ENCODE peak calls at places on chromosomes 3 and 15, in four cellular contexts. One of them, this sample, is unnamed.

GRCh38 chr3:51396401-51396800 is 5.3 kb downstream of the RBM15B start:
- DNase-seq in CD8-positive, alpha-beta memory T cell: no peak
- DNase-seq in foreskin fibroblast: no peak
- DNase-seq in choroid plexus epithelial cell: no peak
- DNase-seq in this sample: no peak

GRCh38 chr15:91853968-91854943 is 748 bp downstream of the SLCO3A1 start:
- DNase-seq in CD8-positive, alpha-beta memory T cell: peak
- DNase-seq in foreskin fibroblast: peak
- DNase-seq in choroid plexus epithelial cell: no peak
- DNase-seq in this sample: no peak

GRCh38 chr3:12345141-12345561 is 56.3 kb downstream of the PPARG start:
- DNase-seq in CD8-positive, alpha-beta memory T cell: no peak
- DNase-seq in foreskin fibroblast: peak
- DNase-seq in choroid plexus epithelial cell: peak
- DNase-seq in this sample: peak

GRCh38 chr3:33440328-33440577 is at the start of gene UBP1:
- DNase-seq in CD8-positive, alpha-beta memory T cell: no peak
- DNase-seq in foreskin fibroblast: no peak
- DNase-seq in choroid plexus epithelial cell: no peak
- DNase-seq in this sample: no peak

GRCh38 chr3:16258177-16258576 is 6.6 kb downstream of the DPH3 start:
- DNase-seq in CD8-positive, alpha-beta memory T cell: no peak
- DNase-seq in foreskin fibroblast: no peak
- DNase-seq in choroid plexus epithelial cell: no peak
- DNase-seq in this sample: no peak

GRCh38 chr3:157438371-157438735 is 1.7 kb downstream of the PTX3 start:
- DNase-seq in CD8-positive, alpha-beta memory T cell: no peak
- DNase-seq in foreskin fibroblast: no peak
- DNase-seq in choroid plexus epithelial cell: peak
- DNase-seq in this sample: no peak

GRCh38 chr3:20846792-20847191 is 660.8 kb upstream of the SGO1 start:
- DNase-seq in CD8-positive, alpha-beta memory T cell: no peak
- DNase-seq in foreskin fibroblast: no peak
- DNase-seq in choroid plexus epithelial cell: no peak
- DNase-seq in this sample: no peak

GRCh38 chr3:11807651-11808050 is 39.0 kb downstream of the TAMM41 start:
- DNase-seq in CD8-positive, alpha-beta memory T cell: no peak
- DNase-seq in foreskin fibroblast: peak
- DNase-seq in choroid plexus epithelial cell: no peak
- DNase-seq in this sample: peak

GRCh38 chr3:22172964-22173363 is 422.0 kb upstream of the ZNF385D start:
- DNase-seq in CD8-positive, alpha-beta memory T cell: no peak
- DNase-seq in foreskin fibroblast: no peak
- DNase-seq in choroid plexus epithelial cell: no peak
- DNase-seq in this sample: no peak

GRCh38 chr15:72179950-72180581 is 17.5 kb downstream of the GRAMD2A start:
- DNase-seq in CD8-positive, alpha-beta memory T cell: no peak
- DNase-seq in foreskin fibroblast: no peak
- DNase-seq in choroid plexus epithelial cell: no peak
- DNase-seq in this sample: no peak

GRCh38 chr3:109275702-109276293 is 40.5 kb downstream of the DPPA2 start:
- DNase-seq in CD8-positive, alpha-beta memory T cell: no peak
- DNase-seq in foreskin fibroblast: peak
- DNase-seq in choroid plexus epithelial cell: peak
- DNase-seq in this sample: no peak

GRCh38 chr3:73086071-73086494 is 24.6 kb downstream of the EBLN2 start:
- DNase-seq in CD8-positive, alpha-beta memory T cell: peak
- DNase-seq in foreskin fibroblast: peak
- DNase-seq in choroid plexus epithelial cell: peak
- DNase-seq in this sample: no peak

GRCh38 chr15:70328137-70329115 is 230.7 kb upstream of the TLE3 start:
- DNase-seq in CD8-positive, alpha-beta memory T cell: no peak
- DNase-seq in foreskin fibroblast: no peak
- DNase-seq in choroid plexus epithelial cell: peak
- DNase-seq in this sample: peak

GRCh38 chr3:155946178-155946577 is 75.7 kb downstream of the GMPS start:
- DNase-seq in CD8-positive, alpha-beta memory T cell: no peak
- DNase-seq in foreskin fibroblast: peak
- DNase-seq in choroid plexus epithelial cell: peak
- DNase-seq in this sample: peak

GRCh38 chr3:72907851-72908620 is 20.2 kb downstream of the GXYLT2 start:
- DNase-seq in CD8-positive, alpha-beta memory T cell: no peak
- DNase-seq in foreskin fibroblast: peak
- DNase-seq in choroid plexus epithelial cell: peak
- DNase-seq in this sample: peak

GRCh38 chr3:160616721-160617120 is 51.4 kb upstream of the KPNA4 start:
- DNase-seq in CD8-positive, alpha-beta memory T cell: no peak
- DNase-seq in foreskin fibroblast: peak
- DNase-seq in choroid plexus epithelial cell: peak
- DNase-seq in this sample: no peak

GRCh38 chr15:70507772-70508351 is 255.5 kb downstream of the UACA start:
- DNase-seq in CD8-positive, alpha-beta memory T cell: no peak
- DNase-seq in foreskin fibroblast: peak
- DNase-seq in choroid plexus epithelial cell: peak
- DNase-seq in this sample: no peak

GRCh38 chr15:98700501-98700900 is 52.2 kb downstream of the IGF1R start:
- DNase-seq in CD8-positive, alpha-beta memory T cell: no peak
- DNase-seq in foreskin fibroblast: no peak
- DNase-seq in choroid plexus epithelial cell: no peak
- DNase-seq in this sample: no peak

GRCh38 chr3:105647047-105647446 is 221.8 kb downstream of the CBLB start:
- DNase-seq in CD8-positive, alpha-beta memory T cell: no peak
- DNase-seq in foreskin fibroblast: peak
- DNase-seq in choroid plexus epithelial cell: peak
- DNase-seq in this sample: peak

GRCh38 chr3:45273681-45274515 is 47.8 kb upstream of the TMEM158 start:
- DNase-seq in CD8-positive, alpha-beta memory T cell: no peak
- DNase-seq in foreskin fibroblast: peak
- DNase-seq in choroid plexus epithelial cell: peak
- DNase-seq in this sample: peak

GRCh38 chr3:183244219-183244618 is 8.8 kb upstream of the B3GNT5 start:
- DNase-seq in CD8-positive, alpha-beta memory T cell: no peak
- DNase-seq in foreskin fibroblast: peak
- DNase-seq in choroid plexus epithelial cell: peak
- DNase-seq in this sample: no peak

GRCh38 chr3:75303676-75304075 is 360.5 kb upstream of the FRG2C start:
- DNase-seq in CD8-positive, alpha-beta memory T cell: no peak
- DNase-seq in foreskin fibroblast: no peak
- DNase-seq in choroid plexus epithelial cell: no peak
- DNase-seq in this sample: no peak

GRCh38 chr3:138367912-138368311 is 19.5 kb downstream of the MRAS start:
- DNase-seq in CD8-positive, alpha-beta memory T cell: no peak
- DNase-seq in foreskin fibroblast: peak
- DNase-seq in choroid plexus epithelial cell: peak
- DNase-seq in this sample: no peak

GRCh38 chr3:138078096-138078495 is 37.3 kb downstream of the DZIP1L start:
- DNase-seq in CD8-positive, alpha-beta memory T cell: no peak
- DNase-seq in foreskin fibroblast: peak
- DNase-seq in choroid plexus epithelial cell: peak
- DNase-seq in this sample: no peak

GRCh38 chr3:113890256-113890900 is 51.8 kb downstream of the GRAMD1C start:
- DNase-seq in CD8-positive, alpha-beta memory T cell: no peak
- DNase-seq in foreskin fibroblast: no peak
- DNase-seq in choroid plexus epithelial cell: no peak
- DNase-seq in this sample: no peak

GRCh38 chr15:28021281-28022039 is 77.7 kb downstream of the OCA2 start:
- DNase-seq in CD8-positive, alpha-beta memory T cell: no peak
- DNase-seq in foreskin fibroblast: no peak
- DNase-seq in choroid plexus epithelial cell: peak
- DNase-seq in this sample: no peak

GRCh38 chr3:79947469-79947868 is 179.7 kb upstream of the ROBO1 start:
- DNase-seq in CD8-positive, alpha-beta memory T cell: no peak
- DNase-seq in foreskin fibroblast: no peak
- DNase-seq in choroid plexus epithelial cell: peak
- DNase-seq in this sample: no peak

GRCh38 chr15:62021991-62022600 is 38.2 kb downstream of the VPS13C start:
- DNase-seq in CD8-positive, alpha-beta memory T cell: no peak
- DNase-seq in foreskin fibroblast: no peak
- DNase-seq in choroid plexus epithelial cell: peak
- DNase-seq in this sample: no peak

GRCh38 chr3:123327480-123327879 is 121.4 kb downstream of the ADCY5 start:
- DNase-seq in CD8-positive, alpha-beta memory T cell: no peak
- DNase-seq in foreskin fibroblast: no peak
- DNase-seq in choroid plexus epithelial cell: no peak
- DNase-seq in this sample: no peak

GRCh38 chr15:73323374-73323955 is 45.3 kb downstream of the HCN4 start:
- DNase-seq in CD8-positive, alpha-beta memory T cell: no peak
- DNase-seq in foreskin fibroblast: no peak
- DNase-seq in choroid plexus epithelial cell: no peak
- DNase-seq in this sample: no peak

GRCh38 chr3:124276163-124276862 is 284.4 kb upstream of the ROPN1 start:
- DNase-seq in CD8-positive, alpha-beta memory T cell: no peak
- DNase-seq in foreskin fibroblast: no peak
- DNase-seq in choroid plexus epithelial cell: no peak
- DNase-seq in this sample: no peak

GRCh38 chr3:142644502-142644901 is 48.3 kb downstream of the PLS1 start:
- DNase-seq in CD8-positive, alpha-beta memory T cell: no peak
- DNase-seq in foreskin fibroblast: no peak
- DNase-seq in choroid plexus epithelial cell: no peak
- DNase-seq in this sample: no peak

GRCh38 chr3:32238027-32238815 is at the start of gene CMTM8:
- DNase-seq in CD8-positive, alpha-beta memory T cell: peak
- DNase-seq in foreskin fibroblast: peak
- DNase-seq in choroid plexus epithelial cell: peak
- DNase-seq in this sample: no peak

GRCh38 chr15:25670025-25670554 is 193.0 kb downstream of the ATP10A start:
- DNase-seq in CD8-positive, alpha-beta memory T cell: no peak
- DNase-seq in foreskin fibroblast: peak
- DNase-seq in choroid plexus epithelial cell: peak
- DNase-seq in this sample: peak
- H3K4me3 ChIP-seq in CD8-positive, alpha-beta memory T cell: no peak
- H3K4me3 ChIP-seq in foreskin fibroblast: peak
- H3K4me3 ChIP-seq in choroid plexus epithelial cell: no peak
- H3K4me3 ChIP-seq in this sample: no peak

DNA sequence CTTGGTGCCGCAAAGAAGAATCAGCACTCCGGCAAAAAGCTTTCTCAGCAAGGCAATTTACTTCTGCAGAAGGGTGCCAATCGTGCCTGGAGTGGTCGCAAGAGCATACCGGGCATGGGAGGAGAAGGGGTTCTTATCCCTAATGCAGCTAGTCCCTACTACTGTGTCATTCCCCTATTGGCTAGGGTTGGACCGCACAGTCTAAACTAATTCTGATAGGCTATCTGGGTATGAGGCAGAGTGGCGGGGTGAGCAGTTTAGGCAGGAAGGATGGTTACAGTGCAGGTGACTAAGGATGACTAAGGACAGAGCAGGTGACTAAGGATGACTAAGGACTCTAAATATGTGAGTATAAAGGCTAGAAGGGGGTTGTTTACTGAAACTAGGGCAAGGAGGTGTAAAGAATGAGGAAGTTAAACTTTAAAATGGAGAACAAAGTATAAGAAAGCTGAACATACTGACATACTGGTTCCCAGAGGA is 52.9 kb downstream of the PGBD4 start:
- DNase-seq in CD8-positive, alpha-beta memory T cell: no peak
- DNase-seq in foreskin fibroblast: peak
- DNase-seq in choroid plexus epithelial cell: peak
- DNase-seq in this sample: no peak
- H3K4me3 ChIP-seq in CD8-positive, alpha-beta memory T cell: no peak
- H3K4me3 ChIP-seq in foreskin fibroblast: no peak
- H3K4me3 ChIP-seq in choroid plexus epithelial cell: no peak
- H3K4me3 ChIP-seq in this sample: no peak

GRCh38 chr15:52180851-52181450 is 10.2 kb downstream of the GNB5 start:
- DNase-seq in CD8-positive, alpha-beta memory T cell: no peak
- DNase-seq in foreskin fibroblast: no peak
- DNase-seq in choroid plexus epithelial cell: no peak
- DNase-seq in this sample: no peak
- H3K4me3 ChIP-seq in CD8-positive, alpha-beta memory T cell: peak
- H3K4me3 ChIP-seq in foreskin fibroblast: peak
- H3K4me3 ChIP-seq in choroid plexus epithelial cell: peak
- H3K4me3 ChIP-seq in this sample: no peak

GRCh38 chr3:111676177-111677021 is 81.3 kb upstream of the ZBED2 start:
- DNase-seq in CD8-positive, alpha-beta memory T cell: no peak
- DNase-seq in foreskin fibroblast: peak
- DNase-seq in choroid plexus epithelial cell: no peak
- DNase-seq in this sample: no peak
- H3K4me3 ChIP-seq in CD8-positive, alpha-beta memory T cell: peak
- H3K4me3 ChIP-seq in foreskin fibroblast: no peak
- H3K4me3 ChIP-seq in choroid plexus epithelial cell: no peak
- H3K4me3 ChIP-seq in this sample: no peak

GRCh38 chr3:152836269-152836668 is 1.3 kb downstream of the P2RY1 start:
- DNase-seq in CD8-positive, alpha-beta memory T cell: no peak
- DNase-seq in foreskin fibroblast: no peak
- DNase-seq in choroid plexus epithelial cell: no peak
- DNase-seq in this sample: no peak
- H3K4me3 ChIP-seq in CD8-positive, alpha-beta memory T cell: no peak
- H3K4me3 ChIP-seq in foreskin fibroblast: peak
- H3K4me3 ChIP-seq in choroid plexus epithelial cell: no peak
- H3K4me3 ChIP-seq in this sample: no peak

GRCh38 chr3:184770541-184770940 is 41.4 kb upstream of the VPS8 start:
- DNase-seq in CD8-positive, alpha-beta memory T cell: no peak
- DNase-seq in foreskin fibroblast: no peak
- DNase-seq in choroid plexus epithelial cell: no peak
- DNase-seq in this sample: no peak

GRCh38 chr3:184771748-184772147 is 40.2 kb upstream of the VPS8 start:
- DNase-seq in CD8-positive, alpha-beta memory T cell: no peak
- DNase-seq in foreskin fibroblast: no peak
- DNase-seq in choroid plexus epithelial cell: no peak
- DNase-seq in this sample: no peak

GRCh38 chr3:184771158-184771730 is 40.7 kb upstream of the VPS8 start:
- DNase-seq in CD8-positive, alpha-beta memory T cell: no peak
- DNase-seq in foreskin fibroblast: no peak
- DNase-seq in choroid plexus epithelial cell: no peak
- DNase-seq in this sample: no peak

GRCh38 chr3:184773341-184774186 is 38.4 kb upstream of the VPS8 start:
- DNase-seq in CD8-positive, alpha-beta memory T cell: no peak
- DNase-seq in foreskin fibroblast: no peak
- DNase-seq in choroid plexus epithelial cell: no peak
- DNase-seq in this sample: no peak

GRCh38 chr3:184772667-184773272 is 39.2 kb upstream of the VPS8 start:
- DNase-seq in CD8-positive, alpha-beta memory T cell: no peak
- DNase-seq in foreskin fibroblast: no peak
- DNase-seq in choroid plexus epithelial cell: no peak
- DNase-seq in this sample: no peak
- H3K4me3 ChIP-seq in CD8-positive, alpha-beta memory T cell: no peak
- H3K4me3 ChIP-seq in foreskin fibroblast: no peak
- H3K4me3 ChIP-seq in choroid plexus epithelial cell: no peak
- H3K4me3 ChIP-seq in this sample: no peak